ENCODE peak calls at places on chromosomes 3 and 15, in five cellular contexts. M is cardiac fibroblast, C is coronary artery, H is retina, E is AG20443. I is an unnamed sample.

GRCh38 chr3:149547954-149548728 is 73.6 kb downstream of the TM4SF4 start:
- DNase-seq in E (peak), H (no peak), C (no peak), M (peak), I (peak)

GRCh38 chr3:48598323-48599076 is 3.4 kb upstream of the COL7A1 start:
- DNase-seq in M (peak), E (peak), C (peak), H (no peak), I (peak)

GRCh38 chr3:48057521-48057920 is 41.3 kb upstream of the MAP4 start:
- DNase-seq in H (no peak), E (peak), C (no peak), M (peak), I (no peak)

GRCh38 chr3:195762611-195763247 is 42.0 kb downstream of the MUC20 start:
- DNase-seq in M (no peak), C (no peak), E (no peak), H (no peak), I (no peak)

GRCh38 chr3:106097817-106098410 is 229.1 kb upstream of the CBLB start:
- DNase-seq in M (no peak), H (no peak), E (no peak), C (no peak), I (no peak)

GRCh38 chr15:70853855-70854668 is at the start of gene LARP6:
- DNase-seq in M (peak), E (peak), C (no peak), H (peak), I (no peak)

GRCh38 chr3:152260026-152260425 is 8.7 kb upstream of the MBNL1 start:
- DNase-seq in C (no peak), H (no peak), E (no peak), M (no peak), I (no peak)

GRCh38 chr15:66851226-66852063 is 149.4 kb downstream of the SMAD6 start:
- DNase-seq in H (peak), C (peak), M (peak), E (peak), I (peak)

GRCh38 chr3:7750296-7750695 is 751.3 kb upstream of the LMCD1 start:
- DNase-seq in C (no peak), H (no peak), M (no peak), E (no peak), I (no peak)

GRCh38 chr15:44101944-44102343 is 93.1 kb downstream of the FRMD5 start:
- DNase-seq in H (no peak), E (peak), M (peak), C (no peak), I (no peak)

GRCh38 chr3:55294557-55294956 is 192.5 kb downstream of the WNT5A start:
- DNase-seq in H (no peak), M (no peak), C (no peak), E (no peak), I (no peak)

GRCh38 chr3:119769394-119770149 is 12.3 kb upstream of the NR1I2 start:
- DNase-seq in H (no peak), C (no peak), E (peak), M (peak), I (peak)

GRCh38 chr15:64162869-64163661 is at the start of gene PPIB:
- DNase-seq in C (peak), H (peak), M (peak), E (peak), I (peak)

GRCh38 chr3:130787422-130788068 is 40.9 kb upstream of the PIK3R4 start:
- DNase-seq in C (no peak), E (no peak), H (peak), M (no peak), I (no peak)

GRCh38 chr3:194003128-194004057 is 132.6 kb upstream of the HES1 start:
- DNase-seq in M (peak), H (peak), C (peak), E (peak), I (peak)

GRCh38 chr3:159236306-159236705 is 434.5 kb downstream of the MFSD1 start:
- DNase-seq in E (peak), H (no peak), C (no peak), M (no peak), I (peak)

GRCh38 chr15:27418729-27419128 is 447.7 kb downstream of the GABRG3 start:
- DNase-seq in E (no peak), H (peak), M (no peak), C (no peak), I (no peak)

GRCh38 chr15:38651328-38652038 is 86.9 kb upstream of the RASGRP1 start:
- DNase-seq in E (no peak), H (no peak), M (no peak), C (no peak), I (no peak)

GRCh38 chr15:31300981-31301686 is 25.5 kb upstream of the KLF13 start:
- DNase-seq in H (peak), M (no peak), E (no peak), C (no peak), I (no peak)

GRCh38 chr3:157135671-157136396 is 24.1 kb downstream of the CCNL1 start:
- DNase-seq in C (no peak), M (peak), H (no peak), E (peak), I (peak)

GRCh38 chr3:57659004-57659672 is 33.7 kb downstream of the DENND6A start:
- DNase-seq in C (no peak), H (no peak), M (peak), E (no peak), I (no peak)